ENCODE peak calls at places on chromosome 12, in four cellular contexts. Q is transverse colon; C is CD8-positive, alpha-beta memory T cell; S is fibroblast of lung. A is an unnamed sample.

GRCh38 chr12:109680521-109681030 is 33.0 kb upstream of the FAM222A start:
- DNase-seq in C (no peak), S (no peak), Q (peak; percentile 17), A (peak; percentile 91)

GRCh38 chr12:115911360-115911759 is 366.1 kb downstream of the MED13L start:
- DNase-seq in Q (no peak), C (no peak), S (no peak), A (no peak)

GRCh38 chr12:77943466-77943865 is 112.8 kb downstream of the NAV3 start:
- DNase-seq in S (peak; percentile 86), C (no peak), Q (no peak), A (no peak)

GRCh38 chr12:14239350-14239934 is 126.0 kb upstream of the ATF7IP start:
- DNase-seq in S (peak; percentile 49), Q (no peak), C (peak; percentile 9), A (no peak)

GRCh38 chr12:94282675-94283074 is 134.3 kb downstream of the PLXNC1 start:
- DNase-seq in C (peak; percentile 57), S (no peak), Q (peak; percentile 34), A (peak; percentile 34)

GRCh38 chr12:131132118-131132892 is 178.6 kb downstream of the ADGRD1 start:
- DNase-seq in Q (peak; percentile 67), C (peak; percentile 46), S (peak; percentile 51), A (peak; percentile 32)

GRCh38 chr12:117732761-117733160 is 236.0 kb downstream of the KSR2 start:
- DNase-seq in S (no peak), Q (no peak), C (no peak), A (no peak)

GRCh38 chr12:58254463-58254862 is 313.1 kb downstream of the ATP23 start:
- DNase-seq in Q (no peak), C (no peak), S (no peak), A (no peak)

GRCh38 chr12:57491393-57492280 is 3.8 kb downstream of the MARS1 start:
- DNase-seq in C (no peak), Q (no peak), S (no peak), A (no peak)

GRCh38 chr12:27610380-27610779 is 85.9 kb upstream of the REP15 start:
- DNase-seq in C (no peak), S (peak; percentile 83), Q (no peak), A (peak; percentile 39)

GRCh38 chr12:28145211-28145610 is 45.0 kb upstream of the CCDC91 start:
- DNase-seq in S (no peak), C (no peak), Q (no peak), A (no peak)

GRCh38 chr12:66044731-66045130 is 85.8 kb downstream of the LLPH start:
- DNase-seq in Q (no peak), C (no peak), S (peak; percentile 52), A (no peak)

GRCh38 chr12:27979145-27979544 is 6.6 kb upstream of the PTHLH start:
- DNase-seq in S (no peak), C (no peak), Q (no peak), A (no peak)

GRCh38 chr12:46958093-46958492 is 121.3 kb upstream of the PCED1B start:
- DNase-seq in S (no peak), Q (no peak), C (no peak), A (no peak)

GRCh38 chr12:42725839-42726238 is 136.3 kb upstream of the PRICKLE1 start:
- DNase-seq in C (no peak), Q (no peak), S (peak; percentile 93), A (no peak)

GRCh38 chr12:480831-481230 is 21.1 kb downstream of the B4GALNT3 start:
- DNase-seq in S (peak; percentile 11), Q (no peak), C (no peak), A (no peak)

GRCh38 chr12:34297790-34298164 is 275.5 kb downstream of the ALG10 start:
- DNase-seq in S (no peak), Q (no peak), C (no peak), A (no peak)
- H3K9me3 ChIP-seq in S (no peaks in the 10 kb centered on the region), Q (peaks cover 6% of the 10 kb centered on the region), C (no peaks in the 10 kb centered on the region), A (peaks cover 9% of the 10 kb centered on the region)

GRCh38 chr12:105980533-105980932 is 158.2 kb downstream of the NUAK1 start:
- DNase-seq in Q (no peak), C (no peak), S (no peak), A (no peak)

GRCh38 chr12:105978686-105979085 is 160.1 kb downstream of the NUAK1 start:
- DNase-seq in C (no peak), S (peak; percentile 68), Q (no peak), A (no peak)

GRCh38 chr12:105978276-105978675 is 160.5 kb downstream of the NUAK1 start:
- DNase-seq in Q (no peak), S (peak; percentile 45), C (no peak), A (no peak)

GRCh38 chr12:105982022-105982421 is 156.7 kb downstream of the NUAK1 start:
- DNase-seq in C (no peak), Q (no peak), S (no peak), A (no peak)

DNA sequence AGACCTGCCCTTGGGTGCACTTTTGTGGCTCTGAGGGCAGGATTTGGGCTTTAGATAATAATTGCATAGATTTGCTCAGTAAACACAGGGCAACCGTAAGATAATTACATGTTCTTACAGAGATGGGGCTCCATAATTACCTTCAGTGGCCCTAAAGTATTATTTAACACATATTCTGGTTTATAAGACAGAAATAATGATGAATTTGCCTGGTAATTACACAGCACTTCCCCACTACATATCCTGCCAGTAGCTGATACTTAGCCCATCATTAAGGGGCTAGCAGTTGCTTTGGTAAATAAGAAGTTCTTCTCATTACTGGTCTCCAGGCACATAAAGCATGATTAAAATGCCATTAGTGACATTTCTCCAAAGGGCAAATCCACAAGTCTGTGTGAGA is 158.7 kb downstream of the NUAK1 start:
- DNase-seq in C (no peak), Q (no peak), S (no peak), A (no peak)
- H3K9me3 ChIP-seq in C (no peaks in the 10 kb centered on the region), Q (no peaks in the 10 kb centered on the region), S (no peaks in the 10 kb centered on the region), A (no peaks in the 10 kb centered on the region)

DNA sequence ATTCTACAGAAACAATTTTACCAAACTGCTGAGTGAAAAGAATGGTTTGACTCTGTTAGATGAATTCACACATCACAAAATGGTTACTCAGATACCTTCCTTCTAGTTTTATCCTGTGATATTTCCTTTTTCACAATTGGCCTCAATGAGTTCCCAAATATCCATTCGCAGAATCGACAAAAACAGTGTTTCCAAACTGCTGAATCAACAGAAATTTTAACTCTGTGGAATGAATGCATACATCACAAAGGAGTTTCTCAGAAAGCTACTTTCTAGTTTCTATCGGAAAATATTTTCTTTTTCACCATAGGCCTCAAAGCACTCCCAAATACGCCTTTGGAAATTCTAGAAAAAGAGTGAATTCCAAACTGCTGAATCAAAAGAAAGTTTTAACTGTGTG is 525.0 kb downstream of the ALG10 start:
- DNase-seq in Q (no peak), C (no peak), S (no peak), A (no peak)
- H3K9me3 ChIP-seq in Q (peaks cover 87% of the 10 kb centered on the region), C (peaks cover 12% of the 10 kb centered on the region), S (no peaks in the 10 kb centered on the region), A (no peaks in the 10 kb centered on the region)

GRCh38 chr12:128078311-128078851 is 188.6 kb upstream of the TMEM132C start:
- DNase-seq in C (no peak), Q (no peak), S (no peak), A (no peak)
- H3K9me3 ChIP-seq in C (no peaks in the 10 kb centered on the region), Q (no peaks in the 10 kb centered on the region), S (no peaks in the 10 kb centered on the region), A (no peaks in the 10 kb centered on the region)

GRCh38 chr12:34396861-34397590 is 374.7 kb downstream of the ALG10 start:
- DNase-seq in S (no peak), Q (peak; percentile 2), C (no peak), A (no peak)

GRCh38 chr12:34394211-34395055 is 372.1 kb downstream of the ALG10 start:
- DNase-seq in Q (peak; percentile 2), C (no peak), S (no peak), A (no peak)

GRCh38 chr12:34393821-34394150 is 371.5 kb downstream of the ALG10 start:
- DNase-seq in S (no peak), C (no peak), Q (peak; percentile 1), A (no peak)

GRCh38 chr12:34396006-34396860 is 373.9 kb downstream of the ALG10 start:
- DNase-seq in C (no peak), S (no peak), Q (peak; percentile 3), A (no peak)

GRCh38 chr12:34395056-34396005 is 373.0 kb downstream of the ALG10 start:
- DNase-seq in Q (peak; percentile 1), C (no peak), S (no peak), A (no peak)
- H3K9me3 ChIP-seq in Q (peaks cover 18% of the 10 kb centered on the region), C (no peaks in the 10 kb centered on the region), S (no peaks in the 10 kb centered on the region), A (peaks cover 6% of the 10 kb centered on the region)

DNA sequence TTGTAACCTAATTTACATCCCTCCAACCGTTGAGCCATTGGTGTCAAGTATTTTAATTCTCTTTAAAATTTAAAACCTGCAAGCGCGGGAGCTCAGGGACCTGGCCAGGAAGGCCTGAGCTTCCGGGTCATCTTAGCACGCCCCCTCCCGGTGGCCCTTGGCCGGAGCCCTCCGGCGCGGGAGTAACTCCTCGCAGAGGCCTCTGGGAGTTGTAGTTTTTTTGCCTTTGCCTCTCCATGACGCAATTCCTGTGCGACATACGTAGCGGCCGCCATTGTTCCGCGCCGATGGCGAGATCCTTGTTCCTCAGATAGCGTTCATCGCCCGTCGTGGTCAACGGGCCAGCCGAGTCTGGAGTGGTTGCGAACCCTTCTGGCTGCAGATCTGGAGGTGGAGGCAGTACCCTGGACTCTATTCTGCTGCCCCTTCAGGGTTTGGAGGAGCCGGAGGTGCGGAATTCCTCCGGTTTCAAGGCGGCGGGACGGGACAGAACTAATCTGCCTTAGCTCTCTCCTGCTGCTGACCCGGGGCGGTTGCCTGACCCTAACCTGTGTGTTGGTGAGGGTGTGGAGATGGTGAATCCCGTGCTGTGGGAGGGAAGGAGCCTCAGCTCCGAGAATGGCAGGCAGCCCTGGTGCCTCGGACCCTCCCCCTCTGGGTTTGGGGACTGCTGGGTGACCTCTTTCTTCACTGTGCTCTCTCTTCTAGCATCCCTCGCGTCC is at the start of gene ZNF268:
- DNase-seq in C (peak; percentile 85), Q (peak; percentile 94), S (peak; percentile 96), A (peak; percentile 91)
- H3K9me3 ChIP-seq in C (peaks cover 27% of the 10 kb centered on the region), Q (peaks cover 52% of the 10 kb centered on the region), S (no peaks in the 10 kb centered on the region), A (peaks cover 7% of the 10 kb centered on the region)

GRCh38 chr12:53481108-53481442 is 18.2 kb downstream of the MAP3K12 start:
- DNase-seq in S (no peak), C (no peak), Q (no peak), A (no peak)
- H3K9me3 ChIP-seq in S (no peaks in the 10 kb centered on the region), C (no peaks in the 10 kb centered on the region), Q (no peaks in the 10 kb centered on the region), A (no peaks in the 10 kb centered on the region)

DNA sequence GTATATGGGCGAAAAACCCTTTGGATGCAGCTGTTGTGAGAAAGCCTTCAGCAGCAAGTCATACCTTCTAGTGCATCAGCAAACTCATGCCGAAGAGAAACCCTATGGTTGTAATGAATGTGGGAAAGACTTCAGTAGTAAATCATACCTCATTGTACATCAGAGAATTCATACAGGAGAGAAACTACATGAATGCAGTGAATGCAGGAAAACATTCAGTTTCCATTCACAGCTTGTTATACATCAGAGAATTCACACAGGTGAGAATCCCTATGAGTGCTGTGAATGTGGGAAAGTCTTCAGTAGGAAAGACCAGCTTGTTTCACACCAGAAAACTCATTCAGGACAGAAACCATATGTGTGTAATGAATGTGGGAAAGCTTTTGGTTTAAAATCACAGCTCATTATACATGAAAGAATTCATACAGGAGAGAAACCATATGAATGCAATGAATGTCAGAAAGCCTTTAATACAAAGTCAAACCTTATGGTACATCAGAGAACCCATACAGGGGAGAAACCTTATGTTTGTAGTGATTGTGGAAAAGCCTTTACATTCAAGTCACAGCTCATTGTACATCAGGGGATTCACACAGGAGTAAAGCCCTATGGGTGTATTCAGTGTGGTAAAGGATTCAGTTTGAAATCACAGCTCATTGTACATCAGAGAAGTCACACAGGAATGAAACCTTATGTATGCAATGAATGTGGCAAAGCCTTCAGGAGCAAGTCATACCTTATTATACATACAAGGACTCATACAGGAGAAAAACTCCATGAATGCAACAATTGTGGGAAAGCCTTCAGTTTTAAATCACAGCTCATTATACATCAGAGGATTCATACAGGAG is 21.4 kb downstream of the ZNF268 start:
- DNase-seq in S (peak; percentile 28), C (no peak), Q (no peak), A (no peak)
- H3K9me3 ChIP-seq in S (peaks cover 19% of the 10 kb centered on the region), C (peaks cover 69% of the 10 kb centered on the region), Q (peaks cover 83% of the 10 kb centered on the region), A (peaks cover 8% of the 10 kb centered on the region)

A was measured in small intestine.